ENCODE peak calls at places on chromosomes 6 and 20, in four cellular contexts. One of them, this sample, is unnamed.

GRCh38 chr6:151036869-151037680 is 171.6 kb downstream of the MTHFD1L start:
- DNase-seq in RWPE1: peak; percentile 22
- DNase-seq in stomach: no peak
- DNase-seq in fibroblast of lung: peak; percentile 72
- DNase-seq in this sample: no peak

GRCh38 chr6:127397729-127398609 is 54.6 kb upstream of the ECHDC1 start:
- DNase-seq in RWPE1: no peak
- DNase-seq in stomach: no peak
- DNase-seq in fibroblast of lung: no peak
- DNase-seq in this sample: no peak

GRCh38 chr20:23050847-23051627 is 1.6 kb upstream of the THBD start:
- DNase-seq in RWPE1: peak; percentile 57
- DNase-seq in stomach: peak; percentile 78
- DNase-seq in fibroblast of lung: peak; percentile 64
- DNase-seq in this sample: peak; percentile 81

GRCh38 chr20:37501940-37502339 is 19.1 kb upstream of the NNAT start:
- DNase-seq in RWPE1: no peak
- DNase-seq in stomach: no peak
- DNase-seq in fibroblast of lung: no peak
- DNase-seq in this sample: no peak

GRCh38 chr6:106519460-106520394 is 109.6 kb downstream of the RTN4IP1 start:
- DNase-seq in RWPE1: peak; percentile 81
- DNase-seq in stomach: peak; percentile 50
- DNase-seq in fibroblast of lung: peak; percentile 98
- DNase-seq in this sample: no peak

GRCh38 chr6:168088161-168089106 is 9.4 kb upstream of the FRMD1 start:
- DNase-seq in RWPE1: no peak
- DNase-seq in stomach: peak; percentile 44
- DNase-seq in fibroblast of lung: peak; percentile 59
- DNase-seq in this sample: peak; percentile 80

GRCh38 chr6:131029661-131030297 is 33.3 kb downstream of the EPB41L2 start:
- DNase-seq in RWPE1: peak; percentile 18
- DNase-seq in stomach: no peak
- DNase-seq in fibroblast of lung: peak; percentile 67
- DNase-seq in this sample: no peak

GRCh38 chr20:35305682-35306556 is 13.7 kb upstream of the FAM83C start:
- DNase-seq in RWPE1: peak; percentile 100
- DNase-seq in stomach: peak; percentile 60
- DNase-seq in fibroblast of lung: peak; percentile 100
- DNase-seq in this sample: no peak

GRCh38 chr20:32201977-32202363 is 5.6 kb downstream of the PLAGL2 start:
- DNase-seq in RWPE1: no peak
- DNase-seq in stomach: no peak
- DNase-seq in fibroblast of lung: no peak
- DNase-seq in this sample: no peak

GRCh38 chr6:33419580-33420492 is at the start of gene SYNGAP1:
- DNase-seq in RWPE1: no peak
- DNase-seq in stomach: no peak
- DNase-seq in fibroblast of lung: peak; percentile 74
- DNase-seq in this sample: peak; percentile 80

GRCh38 chr20:45765980-45766379 is 25.7 kb downstream of the WFDC3 start:
- DNase-seq in RWPE1: no peak
- DNase-seq in stomach: no peak
- DNase-seq in fibroblast of lung: no peak
- DNase-seq in this sample: no peak

GRCh38 chr6:130482645-130483390 is 117.0 kb downstream of the TMEM200A start:
- DNase-seq in RWPE1: no peak
- DNase-seq in stomach: no peak
- DNase-seq in fibroblast of lung: peak; percentile 92
- DNase-seq in this sample: no peak

GRCh38 chr6:3194535-3195376 is 32.7 kb downstream of the TUBB2B start:
- DNase-seq in RWPE1: no peak
- DNase-seq in stomach: no peak
- DNase-seq in fibroblast of lung: peak; percentile 79
- DNase-seq in this sample: peak; percentile 34

GRCh38 chr6:149335924-149336323 is 18.4 kb downstream of the TAB2 start:
- DNase-seq in RWPE1: peak; percentile 34
- DNase-seq in stomach: no peak
- DNase-seq in fibroblast of lung: peak; percentile 82
- DNase-seq in this sample: no peak

GRCh38 chr6:35177586-35177985 is 36.2 kb upstream of the SCUBE3 start:
- DNase-seq in RWPE1: no peak
- DNase-seq in stomach: no peak
- DNase-seq in fibroblast of lung: peak; percentile 28
- DNase-seq in this sample: no peak

GRCh38 chr6:35178012-35178411 is 35.7 kb upstream of the SCUBE3 start:
- DNase-seq in RWPE1: no peak
- DNase-seq in stomach: no peak
- DNase-seq in fibroblast of lung: no peak
- DNase-seq in this sample: no peak

GRCh38 chr6:35177139-35177538 is 36.0 kb upstream of the TCP11 start:
- DNase-seq in RWPE1: no peak
- DNase-seq in stomach: no peak
- DNase-seq in fibroblast of lung: no peak
- DNase-seq in this sample: no peak

GRCh38 chr6:35181313-35181932 is 32.3 kb upstream of the SCUBE3 start:
- DNase-seq in RWPE1: no peak
- DNase-seq in stomach: no peak
- DNase-seq in fibroblast of lung: peak; percentile 65
- DNase-seq in this sample: no peak

GRCh38 chr6:35178932-35179832 is 34.6 kb upstream of the SCUBE3 start:
- DNase-seq in RWPE1: no peak
- DNase-seq in stomach: no peak
- DNase-seq in fibroblast of lung: no peak
- DNase-seq in this sample: no peak
- TF ChIP-seq CTCF in RWPE1: no peak
- TF ChIP-seq CTCF in stomach: no peak
- TF ChIP-seq CTCF in fibroblast of lung: no peak
- TF ChIP-seq CTCF in this sample: no peak

DNA sequence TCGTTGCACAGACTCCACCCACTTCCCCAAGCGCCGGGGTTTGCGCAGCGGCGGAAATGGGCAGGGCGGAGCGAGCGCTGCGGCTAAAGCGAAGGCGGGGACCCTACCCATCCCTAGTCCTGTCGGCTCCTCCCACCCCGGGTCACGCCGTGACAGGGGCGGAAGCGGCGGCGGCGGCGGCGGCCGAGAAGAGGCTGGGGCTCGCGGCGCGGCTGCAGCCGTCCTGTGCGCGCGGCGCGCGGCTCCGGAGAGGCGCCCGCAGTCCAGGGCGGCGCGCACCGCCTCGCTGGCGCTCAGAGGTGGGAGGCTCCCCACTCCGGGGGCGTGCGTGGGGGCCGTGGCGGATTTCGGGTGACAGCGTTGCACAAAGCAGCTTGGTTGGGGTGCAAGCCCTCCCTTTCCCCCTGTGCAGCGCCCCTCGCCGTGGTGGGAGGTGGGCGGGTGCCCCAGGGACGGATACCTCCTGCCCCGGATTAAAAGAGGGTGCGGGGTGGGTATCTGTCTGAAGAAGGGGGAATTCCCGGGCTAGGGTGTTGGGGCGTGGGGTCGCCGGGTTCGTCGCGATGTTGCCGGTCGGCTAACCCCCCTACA is at the start of gene KDM1B:
- DNase-seq in RWPE1: peak; percentile 99
- DNase-seq in stomach: peak; percentile 99
- DNase-seq in fibroblast of lung: peak; percentile 97
- DNase-seq in this sample: no peak
- TF ChIP-seq CTCF in RWPE1: no peak
- TF ChIP-seq CTCF in stomach: no peak
- TF ChIP-seq CTCF in fibroblast of lung: no peak
- TF ChIP-seq CTCF in this sample: no peak

DNA sequence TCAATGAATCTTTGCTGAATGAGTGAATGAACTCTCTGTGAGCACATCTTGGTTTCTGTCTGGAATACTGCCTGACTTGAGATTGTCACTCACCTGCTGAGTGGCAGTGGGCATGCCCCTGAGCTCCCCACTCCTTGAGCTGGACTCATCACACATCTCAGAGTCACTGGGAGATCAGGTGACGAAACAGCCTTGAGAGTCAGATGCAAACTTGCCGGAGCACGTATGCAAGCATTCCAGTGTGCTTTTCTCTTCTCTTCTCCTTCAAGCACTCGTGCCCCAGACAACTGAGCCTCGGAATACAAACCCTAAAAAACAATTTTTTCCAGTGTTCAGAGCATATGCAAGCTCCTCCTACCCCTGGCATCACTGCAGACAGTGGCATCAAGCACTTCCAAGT is 9.4 kb upstream of the BMP7 start:
- DNase-seq in RWPE1: peak; percentile 59
- DNase-seq in stomach: no peak
- DNase-seq in fibroblast of lung: no peak
- DNase-seq in this sample: no peak
- TF ChIP-seq CTCF in RWPE1: no peak
- TF ChIP-seq CTCF in stomach: no peak
- TF ChIP-seq CTCF in fibroblast of lung: no peak
- TF ChIP-seq CTCF in this sample: no peak

GRCh38 chr20:58246346-58246745 is 17.9 kb upstream of the ANKRD60 start:
- DNase-seq in RWPE1: no peak
- DNase-seq in stomach: no peak
- DNase-seq in fibroblast of lung: peak; percentile 17
- DNase-seq in this sample: no peak
- TF ChIP-seq CTCF in RWPE1: no peak
- TF ChIP-seq CTCF in stomach: no peak
- TF ChIP-seq CTCF in fibroblast of lung: no peak
- TF ChIP-seq CTCF in this sample: peak; percentile 26

GRCh38 chr6:17103715-17104114 is 1.9 kb downstream of the STMND1 start:
- DNase-seq in RWPE1: no peak
- DNase-seq in stomach: no peak
- DNase-seq in fibroblast of lung: no peak
- DNase-seq in this sample: no peak
- TF ChIP-seq CTCF in RWPE1: no peak
- TF ChIP-seq CTCF in stomach: no peak
- TF ChIP-seq CTCF in fibroblast of lung: no peak
- TF ChIP-seq CTCF in this sample: no peak